ENCODE peak calls at places on chromosomes 16 and 17, in ten cellular contexts. One of them, this sample, is unnamed.

GRCh38 chr17:58577696-58578095 is 63.3 kb upstream of the MTMR4 start:
- DNase-seq in stimulated activated CD4-positive, alpha-beta T cell treated with anti-CD3 and anti-CD28 coated beads, Interleukin-4, amount 100 ng/mL, for 1 hour: peak; percentile 41
- DNase-seq in COR-L47: peak; percentile 38
- DNase-seq in NCI-H2081 treated with DMSO at 0.1 percent for 48 hours: no peak
- DNase-seq in stimulated activated effector memory CD8-positive, alpha-beta T cell treated with anti-CD3 and anti-CD28 coated beads, Interleukin-12 subunit alpha, Interleukin-12 subunit beta, amount 100 ng/mL, for 72 hours: peak; percentile 62
- DNase-seq in activated naive CD4-positive, alpha-beta T cell: no peak
- DNase-seq in neural crest cell: peak; percentile 68
- DNase-seq in nucleus accumbens: peak; percentile 48
- DNase-seq in sigmoid colon: no peak
- DNase-seq in NCI-H2171: peak; percentile 19
- DNase-seq in this sample: peak; percentile 28

GRCh38 chr16:54633943-54634362 is 296.7 kb upstream of the IRX5 start:
- DNase-seq in stimulated activated CD4-positive, alpha-beta T cell treated with anti-CD3 and anti-CD28 coated beads, Interleukin-4, amount 100 ng/mL, for 1 hour: no peak
- DNase-seq in COR-L47: peak; percentile 2
- DNase-seq in NCI-H2081 treated with DMSO at 0.1 percent for 48 hours: no peak
- DNase-seq in stimulated activated effector memory CD8-positive, alpha-beta T cell treated with anti-CD3 and anti-CD28 coated beads, Interleukin-12 subunit alpha, Interleukin-12 subunit beta, amount 100 ng/mL, for 72 hours: no peak
- DNase-seq in activated naive CD4-positive, alpha-beta T cell: no peak
- DNase-seq in neural crest cell: peak; percentile 38
- DNase-seq in nucleus accumbens: no peak
- DNase-seq in sigmoid colon: no peak
- DNase-seq in NCI-H2171: no peak
- DNase-seq in this sample: no peak

GRCh38 chr16:1712791-1713261 is 6.8 kb downstream of the MAPK8IP3 start:
- DNase-seq in stimulated activated CD4-positive, alpha-beta T cell treated with anti-CD3 and anti-CD28 coated beads, Interleukin-4, amount 100 ng/mL, for 1 hour: no peak
- DNase-seq in COR-L47: no peak
- DNase-seq in NCI-H2081 treated with DMSO at 0.1 percent for 48 hours: no peak
- DNase-seq in stimulated activated effector memory CD8-positive, alpha-beta T cell treated with anti-CD3 and anti-CD28 coated beads, Interleukin-12 subunit alpha, Interleukin-12 subunit beta, amount 100 ng/mL, for 72 hours: no peak
- DNase-seq in activated naive CD4-positive, alpha-beta T cell: no peak
- DNase-seq in neural crest cell: no peak
- DNase-seq in nucleus accumbens: no peak
- DNase-seq in sigmoid colon: no peak
- DNase-seq in NCI-H2171: no peak
- DNase-seq in this sample: no peak

GRCh38 chr16:82867425-82867824 is 240.7 kb downstream of the CDH13 start:
- DNase-seq in stimulated activated CD4-positive, alpha-beta T cell treated with anti-CD3 and anti-CD28 coated beads, Interleukin-4, amount 100 ng/mL, for 1 hour: no peak
- DNase-seq in COR-L47: no peak
- DNase-seq in NCI-H2081 treated with DMSO at 0.1 percent for 48 hours: no peak
- DNase-seq in stimulated activated effector memory CD8-positive, alpha-beta T cell treated with anti-CD3 and anti-CD28 coated beads, Interleukin-12 subunit alpha, Interleukin-12 subunit beta, amount 100 ng/mL, for 72 hours: no peak
- DNase-seq in activated naive CD4-positive, alpha-beta T cell: no peak
- DNase-seq in neural crest cell: no peak
- DNase-seq in nucleus accumbens: no peak
- DNase-seq in sigmoid colon: no peak
- DNase-seq in NCI-H2171: no peak
- DNase-seq in this sample: no peak

GRCh38 chr17:19354123-19354522 is 8.4 kb downstream of the B9D1 start:
- DNase-seq in stimulated activated CD4-positive, alpha-beta T cell treated with anti-CD3 and anti-CD28 coated beads, Interleukin-4, amount 100 ng/mL, for 1 hour: no peak
- DNase-seq in COR-L47: no peak
- DNase-seq in NCI-H2081 treated with DMSO at 0.1 percent for 48 hours: no peak
- DNase-seq in stimulated activated effector memory CD8-positive, alpha-beta T cell treated with anti-CD3 and anti-CD28 coated beads, Interleukin-12 subunit alpha, Interleukin-12 subunit beta, amount 100 ng/mL, for 72 hours: no peak
- DNase-seq in activated naive CD4-positive, alpha-beta T cell: no peak
- DNase-seq in neural crest cell: no peak
- DNase-seq in nucleus accumbens: no peak
- DNase-seq in sigmoid colon: no peak
- DNase-seq in NCI-H2171: no peak
- DNase-seq in this sample: no peak

GRCh38 chr17:8985054-8985701 is 19.7 kb upstream of the PIK3R5 start:
- DNase-seq in stimulated activated CD4-positive, alpha-beta T cell treated with anti-CD3 and anti-CD28 coated beads, Interleukin-4, amount 100 ng/mL, for 1 hour: no peak
- DNase-seq in COR-L47: no peak
- DNase-seq in NCI-H2081 treated with DMSO at 0.1 percent for 48 hours: no peak
- DNase-seq in stimulated activated effector memory CD8-positive, alpha-beta T cell treated with anti-CD3 and anti-CD28 coated beads, Interleukin-12 subunit alpha, Interleukin-12 subunit beta, amount 100 ng/mL, for 72 hours: no peak
- DNase-seq in activated naive CD4-positive, alpha-beta T cell: no peak
- DNase-seq in neural crest cell: no peak
- DNase-seq in nucleus accumbens: no peak
- DNase-seq in sigmoid colon: no peak
- DNase-seq in NCI-H2171: no peak
- DNase-seq in this sample: no peak

GRCh38 chr17:77033892-77034404 is 106.8 kb upstream of the SEC14L1 start:
- DNase-seq in stimulated activated CD4-positive, alpha-beta T cell treated with anti-CD3 and anti-CD28 coated beads, Interleukin-4, amount 100 ng/mL, for 1 hour: no peak
- DNase-seq in COR-L47: no peak
- DNase-seq in NCI-H2081 treated with DMSO at 0.1 percent for 48 hours: no peak
- DNase-seq in stimulated activated effector memory CD8-positive, alpha-beta T cell treated with anti-CD3 and anti-CD28 coated beads, Interleukin-12 subunit alpha, Interleukin-12 subunit beta, amount 100 ng/mL, for 72 hours: no peak
- DNase-seq in activated naive CD4-positive, alpha-beta T cell: no peak
- DNase-seq in neural crest cell: no peak
- DNase-seq in nucleus accumbens: no peak
- DNase-seq in sigmoid colon: no peak
- DNase-seq in NCI-H2171: no peak
- DNase-seq in this sample: no peak

GRCh38 chr16:66026211-66026610 is 340.3 kb upstream of the CDH5 start:
- DNase-seq in stimulated activated CD4-positive, alpha-beta T cell treated with anti-CD3 and anti-CD28 coated beads, Interleukin-4, amount 100 ng/mL, for 1 hour: no peak
- DNase-seq in COR-L47: peak; percentile 1
- DNase-seq in NCI-H2081 treated with DMSO at 0.1 percent for 48 hours: no peak
- DNase-seq in stimulated activated effector memory CD8-positive, alpha-beta T cell treated with anti-CD3 and anti-CD28 coated beads, Interleukin-12 subunit alpha, Interleukin-12 subunit beta, amount 100 ng/mL, for 72 hours: no peak
- DNase-seq in activated naive CD4-positive, alpha-beta T cell: no peak
- DNase-seq in neural crest cell: no peak
- DNase-seq in nucleus accumbens: no peak
- DNase-seq in sigmoid colon: no peak
- DNase-seq in NCI-H2171: no peak
- DNase-seq in this sample: peak; percentile 6

GRCh38 chr17:35002876-35003551 is 22.7 kb downstream of the LIG3 start:
- DNase-seq in stimulated activated CD4-positive, alpha-beta T cell treated with anti-CD3 and anti-CD28 coated beads, Interleukin-4, amount 100 ng/mL, for 1 hour: no peak
- DNase-seq in COR-L47: no peak
- DNase-seq in NCI-H2081 treated with DMSO at 0.1 percent for 48 hours: no peak
- DNase-seq in stimulated activated effector memory CD8-positive, alpha-beta T cell treated with anti-CD3 and anti-CD28 coated beads, Interleukin-12 subunit alpha, Interleukin-12 subunit beta, amount 100 ng/mL, for 72 hours: no peak
- DNase-seq in activated naive CD4-positive, alpha-beta T cell: no peak
- DNase-seq in neural crest cell: no peak
- DNase-seq in nucleus accumbens: no peak
- DNase-seq in sigmoid colon: peak; percentile 89
- DNase-seq in NCI-H2171: no peak
- DNase-seq in this sample: no peak

GRCh38 chr17:82772026-82772425 is 20.2 kb downstream of the TBCD start:
- DNase-seq in stimulated activated CD4-positive, alpha-beta T cell treated with anti-CD3 and anti-CD28 coated beads, Interleukin-4, amount 100 ng/mL, for 1 hour: no peak
- DNase-seq in COR-L47: no peak
- DNase-seq in NCI-H2081 treated with DMSO at 0.1 percent for 48 hours: no peak
- DNase-seq in stimulated activated effector memory CD8-positive, alpha-beta T cell treated with anti-CD3 and anti-CD28 coated beads, Interleukin-12 subunit alpha, Interleukin-12 subunit beta, amount 100 ng/mL, for 72 hours: no peak
- DNase-seq in activated naive CD4-positive, alpha-beta T cell: no peak
- DNase-seq in neural crest cell: no peak
- DNase-seq in nucleus accumbens: no peak
- DNase-seq in sigmoid colon: no peak
- DNase-seq in NCI-H2171: no peak
- DNase-seq in this sample: peak; percentile 64

GRCh38 chr16:57284206-57284951 is at the start of gene PLLP:
- DNase-seq in stimulated activated CD4-positive, alpha-beta T cell treated with anti-CD3 and anti-CD28 coated beads, Interleukin-4, amount 100 ng/mL, for 1 hour: peak; percentile 60
- DNase-seq in COR-L47: no peak
- DNase-seq in NCI-H2081 treated with DMSO at 0.1 percent for 48 hours: no peak
- DNase-seq in stimulated activated effector memory CD8-positive, alpha-beta T cell treated with anti-CD3 and anti-CD28 coated beads, Interleukin-12 subunit alpha, Interleukin-12 subunit beta, amount 100 ng/mL, for 72 hours: peak; percentile 64
- DNase-seq in activated naive CD4-positive, alpha-beta T cell: peak; percentile 12
- DNase-seq in neural crest cell: no peak
- DNase-seq in nucleus accumbens: no peak
- DNase-seq in sigmoid colon: peak; percentile 61
- DNase-seq in NCI-H2171: peak; percentile 62
- DNase-seq in this sample: peak; percentile 84

GRCh38 chr17:79388556-79389295 is 222.1 kb downstream of the RBFOX3 start:
- DNase-seq in stimulated activated CD4-positive, alpha-beta T cell treated with anti-CD3 and anti-CD28 coated beads, Interleukin-4, amount 100 ng/mL, for 1 hour: no peak
- DNase-seq in COR-L47: peak; percentile 71
- DNase-seq in NCI-H2081 treated with DMSO at 0.1 percent for 48 hours: no peak
- DNase-seq in stimulated activated effector memory CD8-positive, alpha-beta T cell treated with anti-CD3 and anti-CD28 coated beads, Interleukin-12 subunit alpha, Interleukin-12 subunit beta, amount 100 ng/mL, for 72 hours: no peak
- DNase-seq in activated naive CD4-positive, alpha-beta T cell: no peak
- DNase-seq in neural crest cell: peak; percentile 70
- DNase-seq in nucleus accumbens: no peak
- DNase-seq in sigmoid colon: no peak
- DNase-seq in NCI-H2171: peak; percentile 62
- DNase-seq in this sample: peak; percentile 93

GRCh38 chr17:82281502-82282238 is 8.2 kb upstream of the CSNK1D start:
- DNase-seq in stimulated activated CD4-positive, alpha-beta T cell treated with anti-CD3 and anti-CD28 coated beads, Interleukin-4, amount 100 ng/mL, for 1 hour: peak; percentile 60
- DNase-seq in COR-L47: no peak
- DNase-seq in NCI-H2081 treated with DMSO at 0.1 percent for 48 hours: no peak
- DNase-seq in stimulated activated effector memory CD8-positive, alpha-beta T cell treated with anti-CD3 and anti-CD28 coated beads, Interleukin-12 subunit alpha, Interleukin-12 subunit beta, amount 100 ng/mL, for 72 hours: peak; percentile 77
- DNase-seq in activated naive CD4-positive, alpha-beta T cell: no peak
- DNase-seq in neural crest cell: no peak
- DNase-seq in nucleus accumbens: no peak
- DNase-seq in sigmoid colon: no peak
- DNase-seq in NCI-H2171: no peak
- DNase-seq in this sample: no peak

GRCh38 chr16:55324491-55325447 is 766 bp downstream of the IRX6 start:
- DNase-seq in stimulated activated CD4-positive, alpha-beta T cell treated with anti-CD3 and anti-CD28 coated beads, Interleukin-4, amount 100 ng/mL, for 1 hour: no peak
- DNase-seq in COR-L47: no peak
- DNase-seq in NCI-H2081 treated with DMSO at 0.1 percent for 48 hours: no peak
- DNase-seq in stimulated activated effector memory CD8-positive, alpha-beta T cell treated with anti-CD3 and anti-CD28 coated beads, Interleukin-12 subunit alpha, Interleukin-12 subunit beta, amount 100 ng/mL, for 72 hours: no peak
- DNase-seq in activated naive CD4-positive, alpha-beta T cell: no peak
- DNase-seq in neural crest cell: no peak
- DNase-seq in nucleus accumbens: no peak
- DNase-seq in sigmoid colon: no peak
- DNase-seq in NCI-H2171: no peak
- DNase-seq in this sample: no peak

GRCh38 chr17:34547453-34548063 is 31.8 kb upstream of the TMEM132E start:
- DNase-seq in stimulated activated CD4-positive, alpha-beta T cell treated with anti-CD3 and anti-CD28 coated beads, Interleukin-4, amount 100 ng/mL, for 1 hour: no peak
- DNase-seq in COR-L47: no peak
- DNase-seq in NCI-H2081 treated with DMSO at 0.1 percent for 48 hours: no peak
- DNase-seq in stimulated activated effector memory CD8-positive, alpha-beta T cell treated with anti-CD3 and anti-CD28 coated beads, Interleukin-12 subunit alpha, Interleukin-12 subunit beta, amount 100 ng/mL, for 72 hours: no peak
- DNase-seq in activated naive CD4-positive, alpha-beta T cell: no peak
- DNase-seq in neural crest cell: no peak
- DNase-seq in nucleus accumbens: no peak
- DNase-seq in sigmoid colon: no peak
- DNase-seq in NCI-H2171: no peak
- DNase-seq in this sample: no peak

GRCh38 chr16:305916-306315 is 23.0 kb downstream of the PDIA2 start:
- DNase-seq in stimulated activated CD4-positive, alpha-beta T cell treated with anti-CD3 and anti-CD28 coated beads, Interleukin-4, amount 100 ng/mL, for 1 hour: no peak
- DNase-seq in COR-L47: no peak
- DNase-seq in NCI-H2081 treated with DMSO at 0.1 percent for 48 hours: no peak
- DNase-seq in stimulated activated effector memory CD8-positive, alpha-beta T cell treated with anti-CD3 and anti-CD28 coated beads, Interleukin-12 subunit alpha, Interleukin-12 subunit beta, amount 100 ng/mL, for 72 hours: no peak
- DNase-seq in activated naive CD4-positive, alpha-beta T cell: no peak
- DNase-seq in neural crest cell: no peak
- DNase-seq in nucleus accumbens: no peak
- DNase-seq in sigmoid colon: no peak
- DNase-seq in NCI-H2171: peak; percentile 74
- DNase-seq in this sample: no peak

GRCh38 chr17:28759296-28759865 is 15.6 kb downstream of the TRAF4 start:
- DNase-seq in stimulated activated CD4-positive, alpha-beta T cell treated with anti-CD3 and anti-CD28 coated beads, Interleukin-4, amount 100 ng/mL, for 1 hour: no peak
- DNase-seq in COR-L47: no peak
- DNase-seq in NCI-H2081 treated with DMSO at 0.1 percent for 48 hours: no peak
- DNase-seq in stimulated activated effector memory CD8-positive, alpha-beta T cell treated with anti-CD3 and anti-CD28 coated beads, Interleukin-12 subunit alpha, Interleukin-12 subunit beta, amount 100 ng/mL, for 72 hours: no peak
- DNase-seq in activated naive CD4-positive, alpha-beta T cell: no peak
- DNase-seq in neural crest cell: no peak
- DNase-seq in nucleus accumbens: no peak
- DNase-seq in sigmoid colon: peak; percentile 57
- DNase-seq in NCI-H2171: no peak
- DNase-seq in this sample: no peak

GRCh38 chr17:43547189-43547550 is 1.0 kb upstream of the ETV4 start:
- DNase-seq in stimulated activated CD4-positive, alpha-beta T cell treated with anti-CD3 and anti-CD28 coated beads, Interleukin-4, amount 100 ng/mL, for 1 hour: no peak
- DNase-seq in COR-L47: no peak
- DNase-seq in NCI-H2081 treated with DMSO at 0.1 percent for 48 hours: no peak
- DNase-seq in stimulated activated effector memory CD8-positive, alpha-beta T cell treated with anti-CD3 and anti-CD28 coated beads, Interleukin-12 subunit alpha, Interleukin-12 subunit beta, amount 100 ng/mL, for 72 hours: no peak
- DNase-seq in activated naive CD4-positive, alpha-beta T cell: no peak
- DNase-seq in neural crest cell: no peak
- DNase-seq in nucleus accumbens: no peak
- DNase-seq in sigmoid colon: no peak
- DNase-seq in NCI-H2171: no peak
- DNase-seq in this sample: no peak

GRCh38 chr17:31696184-31696602 is 162.9 kb downstream of the COPRS start:
- DNase-seq in stimulated activated CD4-positive, alpha-beta T cell treated with anti-CD3 and anti-CD28 coated beads, Interleukin-4, amount 100 ng/mL, for 1 hour: no peak
- DNase-seq in COR-L47: no peak
- DNase-seq in NCI-H2081 treated with DMSO at 0.1 percent for 48 hours: no peak
- DNase-seq in stimulated activated effector memory CD8-positive, alpha-beta T cell treated with anti-CD3 and anti-CD28 coated beads, Interleukin-12 subunit alpha, Interleukin-12 subunit beta, amount 100 ng/mL, for 72 hours: no peak
- DNase-seq in activated naive CD4-positive, alpha-beta T cell: no peak
- DNase-seq in neural crest cell: peak; percentile 27
- DNase-seq in nucleus accumbens: no peak
- DNase-seq in sigmoid colon: peak; percentile 96
- DNase-seq in NCI-H2171: no peak
- DNase-seq in this sample: peak; percentile 48

GRCh38 chr17:61463068-61463980 is 11.1 kb downstream of the TBX4 start:
- DNase-seq in stimulated activated CD4-positive, alpha-beta T cell treated with anti-CD3 and anti-CD28 coated beads, Interleukin-4, amount 100 ng/mL, for 1 hour: no peak
- DNase-seq in COR-L47: no peak
- DNase-seq in NCI-H2081 treated with DMSO at 0.1 percent for 48 hours: no peak
- DNase-seq in stimulated activated effector memory CD8-positive, alpha-beta T cell treated with anti-CD3 and anti-CD28 coated beads, Interleukin-12 subunit alpha, Interleukin-12 subunit beta, amount 100 ng/mL, for 72 hours: no peak
- DNase-seq in activated naive CD4-positive, alpha-beta T cell: no peak
- DNase-seq in neural crest cell: no peak
- DNase-seq in nucleus accumbens: no peak
- DNase-seq in sigmoid colon: peak; percentile 55
- DNase-seq in NCI-H2171: no peak
- DNase-seq in this sample: no peak

GRCh38 chr16:4298761-4299522 is 16.9 kb upstream of the GLIS2 start:
- DNase-seq in stimulated activated CD4-positive, alpha-beta T cell treated with anti-CD3 and anti-CD28 coated beads, Interleukin-4, amount 100 ng/mL, for 1 hour: no peak
- DNase-seq in COR-L47: no peak
- DNase-seq in NCI-H2081 treated with DMSO at 0.1 percent for 48 hours: no peak
- DNase-seq in stimulated activated effector memory CD8-positive, alpha-beta T cell treated with anti-CD3 and anti-CD28 coated beads, Interleukin-12 subunit alpha, Interleukin-12 subunit beta, amount 100 ng/mL, for 72 hours: no peak
- DNase-seq in activated naive CD4-positive, alpha-beta T cell: no peak
- DNase-seq in neural crest cell: no peak
- DNase-seq in nucleus accumbens: no peak
- DNase-seq in sigmoid colon: peak; percentile 89
- DNase-seq in NCI-H2171: peak; percentile 71
- DNase-seq in this sample: peak; percentile 62

GRCh38 chr16:24845726-24846547 is at the start of gene SLC5A11:
- DNase-seq in stimulated activated CD4-positive, alpha-beta T cell treated with anti-CD3 and anti-CD28 coated beads, Interleukin-4, amount 100 ng/mL, for 1 hour: no peak
- DNase-seq in COR-L47: no peak
- DNase-seq in NCI-H2081 treated with DMSO at 0.1 percent for 48 hours: no peak
- DNase-seq in stimulated activated effector memory CD8-positive, alpha-beta T cell treated with anti-CD3 and anti-CD28 coated beads, Interleukin-12 subunit alpha, Interleukin-12 subunit beta, amount 100 ng/mL, for 72 hours: no peak
- DNase-seq in activated naive CD4-positive, alpha-beta T cell: no peak
- DNase-seq in neural crest cell: no peak
- DNase-seq in nucleus accumbens: no peak
- DNase-seq in sigmoid colon: no peak
- DNase-seq in NCI-H2171: no peak
- DNase-seq in this sample: peak; percentile 55

GRCh38 chr17:76246080-76247066 is 6.1 kb upstream of the RNF157 start:
- DNase-seq in stimulated activated CD4-positive, alpha-beta T cell treated with anti-CD3 and anti-CD28 coated beads, Interleukin-4, amount 100 ng/mL, for 1 hour: no peak
- DNase-seq in COR-L47: no peak
- DNase-seq in NCI-H2081 treated with DMSO at 0.1 percent for 48 hours: no peak
- DNase-seq in stimulated activated effector memory CD8-positive, alpha-beta T cell treated with anti-CD3 and anti-CD28 coated beads, Interleukin-12 subunit alpha, Interleukin-12 subunit beta, amount 100 ng/mL, for 72 hours: peak; percentile 81
- DNase-seq in activated naive CD4-positive, alpha-beta T cell: no peak
- DNase-seq in neural crest cell: no peak
- DNase-seq in nucleus accumbens: no peak
- DNase-seq in sigmoid colon: peak; percentile 44
- DNase-seq in NCI-H2171: no peak
- DNase-seq in this sample: peak; percentile 73

GRCh38 chr16:4556112-4556511 is at the start of gene C16orf96:
- DNase-seq in stimulated activated CD4-positive, alpha-beta T cell treated with anti-CD3 and anti-CD28 coated beads, Interleukin-4, amount 100 ng/mL, for 1 hour: no peak
- DNase-seq in COR-L47: no peak
- DNase-seq in NCI-H2081 treated with DMSO at 0.1 percent for 48 hours: no peak
- DNase-seq in stimulated activated effector memory CD8-positive, alpha-beta T cell treated with anti-CD3 and anti-CD28 coated beads, Interleukin-12 subunit alpha, Interleukin-12 subunit beta, amount 100 ng/mL, for 72 hours: no peak
- DNase-seq in activated naive CD4-positive, alpha-beta T cell: no peak
- DNase-seq in neural crest cell: no peak
- DNase-seq in nucleus accumbens: no peak
- DNase-seq in sigmoid colon: no peak
- DNase-seq in NCI-H2171: no peak
- DNase-seq in this sample: no peak

GRCh38 chr16:77589071-77589755 is 133.1 kb upstream of the NUDT7 start:
- DNase-seq in stimulated activated CD4-positive, alpha-beta T cell treated with anti-CD3 and anti-CD28 coated beads, Interleukin-4, amount 100 ng/mL, for 1 hour: no peak
- DNase-seq in COR-L47: no peak
- DNase-seq in NCI-H2081 treated with DMSO at 0.1 percent for 48 hours: no peak
- DNase-seq in stimulated activated effector memory CD8-positive, alpha-beta T cell treated with anti-CD3 and anti-CD28 coated beads, Interleukin-12 subunit alpha, Interleukin-12 subunit beta, amount 100 ng/mL, for 72 hours: no peak
- DNase-seq in activated naive CD4-positive, alpha-beta T cell: no peak
- DNase-seq in neural crest cell: no peak
- DNase-seq in nucleus accumbens: no peak
- DNase-seq in sigmoid colon: no peak
- DNase-seq in NCI-H2171: no peak
- DNase-seq in this sample: no peak

GRCh38 chr17:62757518-62757951 is 50.6 kb downstream of the MARCHF10 start:
- DNase-seq in stimulated activated CD4-positive, alpha-beta T cell treated with anti-CD3 and anti-CD28 coated beads, Interleukin-4, amount 100 ng/mL, for 1 hour: no peak
- DNase-seq in COR-L47: no peak
- DNase-seq in NCI-H2081 treated with DMSO at 0.1 percent for 48 hours: no peak
- DNase-seq in stimulated activated effector memory CD8-positive, alpha-beta T cell treated with anti-CD3 and anti-CD28 coated beads, Interleukin-12 subunit alpha, Interleukin-12 subunit beta, amount 100 ng/mL, for 72 hours: no peak
- DNase-seq in activated naive CD4-positive, alpha-beta T cell: no peak
- DNase-seq in neural crest cell: no peak
- DNase-seq in nucleus accumbens: no peak
- DNase-seq in sigmoid colon: no peak
- DNase-seq in NCI-H2171: no peak
- DNase-seq in this sample: no peak

GRCh38 chr17:30243568-30243967 is 8.1 kb upstream of the SLC6A4 start:
- DNase-seq in stimulated activated CD4-positive, alpha-beta T cell treated with anti-CD3 and anti-CD28 coated beads, Interleukin-4, amount 100 ng/mL, for 1 hour: no peak
- DNase-seq in COR-L47: no peak
- DNase-seq in NCI-H2081 treated with DMSO at 0.1 percent for 48 hours: no peak
- DNase-seq in stimulated activated effector memory CD8-positive, alpha-beta T cell treated with anti-CD3 and anti-CD28 coated beads, Interleukin-12 subunit alpha, Interleukin-12 subunit beta, amount 100 ng/mL, for 72 hours: no peak
- DNase-seq in activated naive CD4-positive, alpha-beta T cell: no peak
- DNase-seq in neural crest cell: no peak
- DNase-seq in nucleus accumbens: no peak
- DNase-seq in sigmoid colon: no peak
- DNase-seq in NCI-H2171: no peak
- DNase-seq in this sample: no peak

GRCh38 chr17:65446838-65447526 is 114.5 kb downstream of the AXIN2 start:
- DNase-seq in stimulated activated CD4-positive, alpha-beta T cell treated with anti-CD3 and anti-CD28 coated beads, Interleukin-4, amount 100 ng/mL, for 1 hour: no peak
- DNase-seq in COR-L47: no peak
- DNase-seq in NCI-H2081 treated with DMSO at 0.1 percent for 48 hours: no peak
- DNase-seq in stimulated activated effector memory CD8-positive, alpha-beta T cell treated with anti-CD3 and anti-CD28 coated beads, Interleukin-12 subunit alpha, Interleukin-12 subunit beta, amount 100 ng/mL, for 72 hours: no peak
- DNase-seq in activated naive CD4-positive, alpha-beta T cell: no peak
- DNase-seq in neural crest cell: no peak
- DNase-seq in nucleus accumbens: no peak
- DNase-seq in sigmoid colon: no peak
- DNase-seq in NCI-H2171: no peak
- DNase-seq in this sample: no peak

This sample was measured in HuH-7.